ENCODE peak calls at places on chromosomes 16 and 17, in four cellular contexts. O is GM12878, S is HCT116, U is H1. A is an unnamed sample.

GRCh38 chr17:2064980-2065785 is 10.3 kb downstream of the HIC1 start:
- DNase-seq in O (no peak), U (no peak), S (no peak), A (no peak)

GRCh38 chr17:65670667-65671371 is 109.4 kb upstream of the AXIN2 start:
- DNase-seq in O (no peak), U (no peak), S (no peak), A (no peak)

GRCh38 chr16:8951447-8952280 is 12.0 kb downstream of the USP7 start:
- DNase-seq in O (no peak), U (no peak), S (no peak), A (no peak)

GRCh38 chr17:63431939-63432804 is 13.9 kb downstream of the CYB561 start:
- DNase-seq in O (no peak), S (no peak), U (no peak), A (peak; percentile 43)

GRCh38 chr17:70080541-70081347 is 5.7 kb downstream of the KCNJ16 start:
- DNase-seq in U (no peak), S (no peak), O (no peak), A (no peak)

GRCh38 chr16:10971560-10971961 is 27.2 kb downstream of the CLEC16A start:
- DNase-seq in U (no peak), S (peak; percentile 47), O (no peak), A (peak; percentile 34)

GRCh38 chr16:75924397-75924796 is 198.1 kb upstream of the CPHXL start:
- DNase-seq in U (no peak), S (no peak), O (no peak), A (no peak)

GRCh38 chr16:46768809-46769208 is 20.7 kb upstream of the MYLK3 start:
- DNase-seq in U (no peak), O (no peak), S (no peak), A (peak; percentile 29)

GRCh38 chr16:89565256-89565505 is 4.7 kb downstream of the RPL13 start:
- DNase-seq in O (no peak), U (no peak), S (no peak), A (no peak)

GRCh38 chr17:47621293-47622178 is 28.2 kb upstream of the KPNB1 start:
- DNase-seq in S (peak; percentile 82), U (peak; percentile 41), O (no peak), A (peak; percentile 73)

GRCh38 chr17:47620503-47621245 is 29.0 kb upstream of the KPNB1 start:
- DNase-seq in U (no peak), O (no peak), S (peak; percentile 68), A (no peak)

GRCh38 chr17:47628014-47628413 is 21.7 kb upstream of the KPNB1 start:
- DNase-seq in O (no peak), S (no peak), U (no peak), A (no peak)

GRCh38 chr17:47622179-47622549 is 27.6 kb upstream of the KPNB1 start:
- DNase-seq in U (no peak), O (no peak), S (no peak), A (no peak)

DNA sequence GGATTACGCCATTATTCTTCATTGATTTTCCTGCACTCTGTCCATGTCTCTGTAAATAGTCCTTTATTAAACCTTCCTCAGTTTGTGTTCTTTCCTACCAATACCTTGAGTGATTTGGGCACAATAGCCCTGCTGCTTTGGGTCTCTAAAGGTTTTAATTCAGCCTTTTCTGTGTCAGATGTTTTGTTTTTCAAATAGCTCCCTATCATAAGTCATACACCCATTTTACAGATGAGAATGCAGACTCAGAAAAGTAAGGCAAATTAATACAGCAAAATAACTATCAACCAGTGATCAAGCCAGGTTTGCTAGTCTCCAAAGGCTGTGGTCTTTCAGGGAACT is 25.0 kb upstream of the KPNB1 start:
- DNase-seq in S (no peak), U (no peak), O (no peak), A (no peak)
- TF ChIP-seq JUND in S (peak; percentile 4), U (no peak), O (no peak), A (no peak)

DNA sequence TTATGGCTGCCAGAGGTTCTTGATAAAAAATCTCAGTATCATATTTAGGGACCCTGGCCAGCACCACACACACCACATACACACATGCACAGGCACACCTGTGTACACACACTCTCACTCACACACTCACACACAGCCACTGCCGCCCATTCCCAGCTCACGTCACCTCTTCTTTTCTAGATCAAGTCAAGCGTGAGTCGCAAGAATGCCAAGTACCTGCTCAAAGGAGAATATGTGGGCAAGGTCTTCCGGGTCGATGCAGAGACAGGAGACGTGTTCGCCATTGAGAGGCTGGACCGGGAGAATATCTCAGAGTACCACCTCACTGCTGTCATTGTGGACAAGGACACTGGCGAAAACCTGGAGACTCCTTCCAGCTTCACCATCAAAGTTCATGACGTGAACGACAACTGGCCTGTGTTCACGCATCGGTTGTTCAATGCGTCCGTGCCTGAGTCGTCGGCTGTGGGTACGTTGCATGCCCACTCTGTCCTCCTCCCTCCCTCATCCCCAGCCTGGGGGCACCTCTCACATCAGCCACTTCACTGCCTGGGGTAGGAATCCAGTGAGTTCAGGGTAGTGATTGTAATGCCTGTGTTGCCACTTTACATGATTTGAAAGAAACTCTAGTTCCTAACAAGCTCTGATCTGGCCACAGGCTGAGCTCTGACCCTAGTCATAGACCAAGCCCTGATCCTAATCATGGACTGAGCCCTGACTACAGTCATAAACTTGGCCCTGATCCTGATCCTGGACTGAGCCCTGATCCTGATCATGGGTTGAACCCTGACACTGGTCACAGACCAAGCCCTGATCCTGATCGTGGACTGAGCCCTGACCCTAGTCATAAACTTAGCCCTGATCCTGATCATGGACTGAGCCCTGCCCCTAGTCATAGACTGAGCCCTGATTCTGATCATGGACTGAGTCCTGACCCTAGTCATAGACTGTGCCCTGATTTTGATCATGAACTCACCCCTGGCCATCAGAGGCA is 20.4 kb downstream of the CDH5 start:
- DNase-seq in O (no peak), U (no peak), S (no peak), A (no peak)
- TF ChIP-seq JUND in O (no peak), U (no peak), S (no peak), A (no peak)

GRCh38 chr16:23905027-23905426 is 69.2 kb downstream of the PRKCB start:
- DNase-seq in S (no peak), O (no peak), U (peak; percentile 68), A (peak; percentile 21)
- TF ChIP-seq JUND in S (no peak), O (no peak), U (no peak), A (no peak)

DNA sequence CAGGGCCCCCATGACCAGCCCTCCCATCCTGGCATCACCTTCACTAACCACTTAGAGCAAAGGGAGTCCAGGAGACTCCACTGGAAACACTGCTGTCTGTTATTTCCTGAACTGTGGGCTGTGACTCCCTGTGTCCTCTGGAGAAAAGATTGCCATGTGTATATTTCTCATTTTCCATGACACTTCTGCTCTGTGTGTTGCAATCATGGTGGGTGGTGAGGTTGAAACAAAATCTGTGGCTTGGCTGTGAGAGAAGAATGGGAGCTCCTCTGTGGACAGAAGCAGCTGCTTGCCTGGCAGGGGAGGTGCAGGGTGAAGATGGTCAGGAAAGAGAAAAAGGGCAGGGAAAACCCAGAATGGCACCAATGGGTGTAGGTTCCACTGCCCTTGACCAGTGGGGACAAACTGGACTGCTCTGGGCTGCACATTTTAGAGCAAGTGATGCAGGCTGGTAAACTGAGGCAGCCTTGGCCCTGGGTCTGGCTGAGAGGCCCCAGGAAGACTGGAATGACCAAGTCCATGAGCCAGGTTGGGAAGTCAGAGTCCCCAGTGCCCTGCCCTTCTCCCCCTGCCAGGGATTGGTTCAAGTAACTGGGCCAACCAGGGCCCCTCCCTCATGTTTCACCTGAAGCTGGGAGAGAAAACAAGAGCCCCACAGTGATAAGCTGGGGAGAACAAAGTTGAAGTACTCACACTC is 314.3 kb downstream of the C16orf95 start:
- DNase-seq in U (no peak), S (no peak), O (no peak), A (no peak)
- TF ChIP-seq JUND in U (no peak), S (no peak), O (no peak), A (no peak)

GRCh38 chr17:41215681-41216080 is 10.8 kb upstream of the KRTAP9-2 start:
- DNase-seq in S (no peak), O (no peak), U (no peak), A (no peak)

GRCh38 chr17:41211845-41212466 is 14.5 kb upstream of the KRTAP9-2 start:
- DNase-seq in O (no peak), S (peak; percentile 24), U (no peak), A (no peak)

GRCh38 chr17:41212524-41213169 is 13.8 kb upstream of the KRTAP9-2 start:
- DNase-seq in O (no peak), S (no peak), U (no peak), A (no peak)
- TF ChIP-seq JUND in O (no peak), S (no peak), U (no peak), A (no peak)

DNA sequence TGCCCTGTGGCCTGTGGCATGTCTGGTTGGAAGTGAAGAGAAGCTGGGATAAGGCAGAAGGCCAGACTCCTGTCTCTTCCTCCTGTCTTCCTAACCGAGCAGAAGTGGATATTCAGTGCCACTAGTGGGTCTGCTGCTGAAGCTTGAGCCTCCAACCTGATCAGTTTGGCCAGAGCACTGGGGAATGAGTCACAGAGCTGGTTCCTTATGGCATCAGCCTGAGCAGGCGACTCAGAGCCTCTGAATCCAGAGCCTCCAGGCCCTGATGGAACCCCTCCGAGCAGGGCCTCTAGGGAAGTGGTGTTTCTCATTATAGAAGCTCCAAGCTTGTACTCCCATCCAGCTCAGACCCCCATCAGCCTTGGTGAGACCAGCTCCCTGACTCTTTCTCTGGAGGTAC is 2.0 kb downstream of the WSCD1 start:
- DNase-seq in U (no peak), S (no peak), O (no peak), A (no peak)
- TF ChIP-seq JUND in U (no peak), S (no peak), O (no peak), A (no peak)

DNA sequence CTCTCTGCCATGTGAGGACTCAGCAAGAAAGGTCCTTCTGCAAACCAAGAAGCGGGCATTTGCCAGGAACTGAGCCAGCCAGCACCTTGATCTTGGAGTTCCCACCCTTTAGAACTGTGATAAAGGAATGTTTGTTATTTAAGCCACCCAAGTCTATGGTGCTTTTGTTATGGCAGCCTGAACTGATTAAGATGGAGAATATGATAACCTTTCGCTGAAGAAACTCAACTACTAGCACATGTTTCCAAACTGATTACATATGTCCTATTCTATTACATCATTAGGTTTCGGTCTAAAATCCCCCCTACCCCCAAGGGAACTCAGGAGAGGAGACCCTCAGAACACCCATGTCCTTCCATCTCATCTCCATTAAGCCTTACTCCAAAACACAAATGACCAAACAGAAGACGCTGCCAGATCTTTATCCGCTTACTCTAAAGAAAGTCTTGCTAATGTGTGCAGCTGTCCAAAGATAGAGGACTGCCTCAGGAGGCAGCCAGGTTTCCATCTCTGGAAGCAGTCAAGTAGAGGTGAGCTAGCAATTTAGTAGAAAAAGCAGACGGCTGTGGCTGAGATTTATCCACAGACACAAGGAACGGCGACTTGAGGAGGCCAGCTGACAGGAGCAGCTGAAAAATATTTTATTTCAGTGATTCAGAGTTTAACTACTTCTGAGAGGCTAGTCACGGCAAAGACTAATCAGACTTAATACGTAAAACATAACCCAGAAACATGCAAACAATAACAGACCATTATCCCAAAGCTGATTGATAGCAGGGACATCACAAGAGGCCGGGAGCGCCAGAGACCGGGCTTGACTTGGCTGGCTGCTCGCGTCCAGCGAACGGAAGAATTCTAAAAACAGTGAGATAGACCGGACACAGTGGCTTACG is 611.4 kb upstream of the CDH5 start:
- DNase-seq in O (no peak), U (no peak), S (no peak), A (no peak)
- TF ChIP-seq JUND in O (no peak), U (no peak), S (no peak), A (no peak)